ENCODE peak calls at places on chromosomes 6 and 20, in four cellular contexts. U is HepG2, T is K562, Q is GM12878. G is an unnamed sample.

GRCh38 chr6:140541288-140541687 is 1166.8 kb upstream of the CITED2 start:
- DNase-seq in U (no peak), T (no peak), Q (no peak), G (no peak)

GRCh38 chr6:55980627-55981211 is 105.3 kb upstream of the BMP5 start:
- DNase-seq in U (peak; percentile 42), T (no peak), Q (no peak), G (peak; percentile 4)

GRCh38 chr6:26411751-26412150 is 9.7 kb downstream of the BTN3A1 start:
- DNase-seq in U (no peak), T (no peak), Q (no peak), G (no peak)

GRCh38 chr6:26514984-26515383 is 14.9 kb downstream of the BTN1A1 start:
- DNase-seq in U (peak; percentile 92), T (no peak), Q (no peak), G (no peak)

GRCh38 chr20:61324906-61325305 is 72.8 kb downstream of the CDH4 start:
- DNase-seq in U (no peak), T (no peak), Q (no peak), G (no peak)

GRCh38 chr6:82767447-82767846 is 298.2 kb downstream of the UBE3D start:
- DNase-seq in U (no peak), T (no peak), Q (no peak), G (no peak)

GRCh38 chr6:5866547-5867051 is 140.1 kb downstream of the NRN1 start:
- DNase-seq in U (peak; percentile 55), T (no peak), Q (no peak), G (no peak)

GRCh38 chr20:57619053-57619831 is 984 bp downstream of the ZBP1 start:
- DNase-seq in U (no peak), T (no peak), Q (peak; percentile 93), G (no peak)

GRCh38 chr6:10395171-10395945 is 19.5 kb downstream of the TFAP2A start:
- DNase-seq in U (no peak), T (no peak), Q (no peak), G (no peak)

GRCh38 chr6:31582230-31582601 is at the start of gene LTB:
- DNase-seq in U (no peak), T (no peak), Q (no peak), G (no peak)

GRCh38 chr6:34182751-34183531 is 37.1 kb upstream of the GRM4 start:
- DNase-seq in U (no peak), T (no peak), Q (peak; percentile 34), G (no peak)

GRCh38 chr20:41436679-41437078 is 70.1 kb upstream of the EMILIN3 start:
- DNase-seq in U (no peak), T (no peak), Q (no peak), G (no peak)

GRCh38 chr6:146548898-146549374 is 5.3 kb downstream of the RAB32 start:
- DNase-seq in U (no peak), T (peak; percentile 74), Q (no peak), G (no peak)

GRCh38 chr20:39049684-39050554 is 87.8 kb downstream of the DHX35 start:
- DNase-seq in U (peak; percentile 75), T (peak; percentile 80), Q (peak; percentile 21), G (peak; percentile 71)

GRCh38 chr6:110731898-110732297 is 83.4 kb downstream of the CDK19 start:
- DNase-seq in U (no peak), T (no peak), Q (no peak), G (no peak)

GRCh38 chr20:1816384-1817381 is 78.5 kb upstream of the SIRPA start:
- DNase-seq in U (no peak), T (no peak), Q (no peak), G (peak; percentile 55)

GRCh38 chr20:5377484-5377883 is 60.7 kb upstream of the PROKR2 start:
- DNase-seq in U (no peak), T (no peak), Q (no peak), G (no peak)

GRCh38 chr6:31467151-31467550 is 30.8 kb upstream of the MICB start:
- DNase-seq in U (no peak), T (no peak), Q (no peak), G (no peak)

GRCh38 chr20:1935696-1936366 is 40.6 kb downstream of the SIRPA start:
- DNase-seq in U (no peak), T (no peak), Q (no peak), G (no peak)

GRCh38 chr6:147216915-147217314 is 12.7 kb downstream of the STXBP5 start:
- DNase-seq in U (no peak), T (no peak), Q (no peak), G (no peak)

GRCh38 chr6:145813285-145814034 is 1.1 kb downstream of the FBXO30 start:
- DNase-seq in U (peak; percentile 23), T (peak; percentile 49), Q (no peak), G (peak; percentile 36)

GRCh38 chr20:33654680-33655161 is 7.4 kb upstream of the C20orf144 start:
- DNase-seq in U (no peak), T (no peak), Q (no peak), G (no peak)

GRCh38 chr6:50185006-50185405 is 135.3 kb upstream of the DEFB112 start:
- DNase-seq in U (peak; percentile 25), T (no peak), Q (no peak), G (peak; percentile 2)

GRCh38 chr6:158039571-158040050 is 57.9 kb downstream of the SYNJ2 start:
- DNase-seq in U (peak; percentile 61), T (peak; percentile 36), Q (no peak), G (no peak)

GRCh38 chr6:44049163-44049988 is 77.9 kb downstream of the MRPL14 start:
- DNase-seq in U (no peak), T (no peak), Q (no peak), G (no peak)

GRCh38 chr20:5067877-5068276 is 51.9 kb downstream of the PCNA start:
- DNase-seq in U (no peak), T (no peak), Q (no peak), G (no peak)

GRCh38 chr6:158629376-158630221 is 14.9 kb downstream of the DYNLT1 start:
- DNase-seq in U (peak; percentile 71), T (no peak), Q (no peak), G (no peak)

GRCh38 chr6:137804647-137805046 is 62.4 kb upstream of the TNFAIP3 start:
- DNase-seq in U (no peak), T (no peak), Q (no peak), G (no peak)

GRCh38 chr6:152846825-152847224 is 96.2 kb downstream of the VIP start:
- DNase-seq in U (peak; percentile 37), T (no peak), Q (no peak), G (peak; percentile 12)

GRCh38 chr6:26284537-26285142 is 80.4 kb upstream of the BTN3A2 start:
- DNase-seq in U (no peak), T (no peak), Q (peak; percentile 47), G (peak; percentile 72)

GRCh38 chr6:36979343-36979742 is 6.7 kb downstream of the MTCH1 start:
- DNase-seq in U (no peak), T (no peak), Q (no peak), G (no peak)

GRCh38 chr6:2766767-2767314 is 1.6 kb downstream of the WRNIP1 start:
- DNase-seq in U (no peak), T (no peak), Q (no peak), G (no peak)

GRCh38 chr6:149077208-149077607 is 240.3 kb upstream of the TAB2 start:
- DNase-seq in U (no peak), T (no peak), Q (no peak), G (no peak)

GRCh38 chr20:10419550-10420133 is 14.4 kb downstream of the MKKS start:
- DNase-seq in U (no peak), T (no peak), Q (no peak), G (peak; percentile 60)

GRCh38 chr6:45423111-45423900 is 45.6 kb upstream of the SUPT3H start:
- DNase-seq in U (no peak), T (no peak), Q (no peak), G (no peak)

GRCh38 chr20:63318391-63319163 is 25.6 kb downstream of the COL20A1 start:
- DNase-seq in U (no peak), T (no peak), Q (no peak), G (no peak)

GRCh38 chr6:1449896-1450295 is 60.5 kb downstream of the FOXF2 start:
- DNase-seq in U (no peak), T (no peak), Q (no peak), G (no peak)

GRCh38 chr6:17470953-17471335 is 77.5 kb downstream of the CAP2 start:
- DNase-seq in U (no peak), T (no peak), Q (no peak), G (no peak)
- TF ChIP-seq CHD4 in U (no peak), T (no peak), Q (no peak), G (no peak)

GRCh38 chr6:53359088-53359842 is 10.5 kb upstream of the ELOVL5 start:
- DNase-seq in U (peak; percentile 92), T (peak; percentile 98), Q (peak; percentile 78), G (peak; percentile 85)
- TF ChIP-seq JUNB in U (no peak), T (no peak), Q (no peak), G (no peak)

DNA sequence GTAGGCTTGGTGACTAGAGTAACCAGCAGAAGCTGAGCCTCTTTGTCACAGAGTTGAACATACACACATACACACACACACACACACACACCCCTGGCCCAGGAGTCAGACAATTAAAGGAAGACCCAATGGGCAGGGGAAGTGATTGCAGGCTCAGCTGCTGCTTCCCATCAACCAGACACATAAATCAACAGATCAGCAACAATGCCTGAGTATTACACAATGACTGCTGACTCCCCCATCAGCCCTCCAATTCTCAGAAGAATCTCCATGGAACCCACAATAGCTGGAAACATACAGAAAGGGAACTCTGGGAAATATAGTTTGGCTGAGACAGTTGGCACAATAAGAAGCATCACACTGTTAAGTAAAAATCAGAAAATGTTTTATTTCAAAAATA is 270.4 kb upstream of the PLCB4 start:
- DNase-seq in U (no peak), T (no peak), Q (no peak), G (no peak)
- TF ChIP-seq CEBPB in U (peak; percentile 64), T (no peak), Q (no peak), G (peak; percentile 9)

DNA sequence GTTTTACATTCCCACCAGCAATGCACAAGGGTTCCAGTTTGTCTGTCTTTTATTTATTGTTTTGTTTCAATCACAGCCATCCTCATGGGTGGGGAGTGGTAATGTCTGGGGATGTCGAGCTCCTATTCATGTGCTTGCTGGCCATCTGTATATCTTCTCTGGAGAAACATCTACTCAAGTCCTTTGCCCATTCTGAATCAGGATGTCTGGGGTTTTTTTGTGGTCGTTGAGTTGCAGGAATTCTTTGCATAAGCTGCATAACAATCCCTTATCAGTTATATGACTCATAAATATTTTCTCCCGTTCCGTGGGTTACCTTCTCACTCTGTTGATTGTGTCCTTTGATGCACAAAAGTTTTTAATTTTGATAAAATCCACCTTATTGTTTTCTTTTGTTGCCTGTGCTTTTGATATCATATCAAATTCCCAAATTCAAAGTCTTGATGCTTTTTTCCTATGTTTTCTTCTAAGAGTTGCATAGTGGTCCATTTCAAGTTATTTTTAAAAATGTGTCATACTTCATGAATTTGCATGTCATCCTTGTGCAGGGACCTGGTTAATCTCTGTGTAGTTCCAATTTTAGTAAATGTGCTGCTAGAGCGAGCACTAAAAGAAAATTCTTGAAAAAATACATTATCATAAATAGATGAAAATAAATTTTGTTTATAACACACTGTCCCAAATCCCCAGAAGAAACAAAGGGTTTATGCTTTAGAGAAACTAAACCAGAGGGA is 54.9 kb upstream of the PDE10A start:
- DNase-seq in U (no peak), T (no peak), Q (no peak), G (peak; percentile 22)
- TF ChIP-seq CHD4 in U (no peak), T (no peak), Q (no peak), G (no peak)

GRCh38 chr6:30169658-30170614 is 6.6 kb downstream of the TRIM15 start:
- DNase-seq in U (peak; percentile 68), T (peak; percentile 59), Q (peak; percentile 20), G (peak; percentile 45)
- TF ChIP-seq JUNB in U (no peak), T (no peak), Q (no peak), G (no peak)

G was measured in A549.